ENCODE peak calls at places on chromosomes 12 and 14, in nine cellular contexts. One of them, this sample, is unnamed.

GRCh38 chr14:81801921-81802320 is 268.3 kb upstream of the SEL1L start:
- DNase-seq in NB4: no peak
- DNase-seq in GOT3: no peak
- DNase-seq in neural progenitor cell: no peak
- DNase-seq in GM23338: no peak
- DNase-seq in aorta: no peak
- DNase-seq in amniotic stem cell: no peak
- DNase-seq in activated CD8-positive, alpha-beta memory T cell treated with anti-CD3 and anti-CD28 coated beads, Interleukin-2, amount 50 U/mL, for 48 hours: no peak
- DNase-seq in M059J: no peak
- DNase-seq in this sample: no peak

GRCh38 chr14:77580964-77581505 is 35.4 kb downstream of the SPTLC2 start:
- DNase-seq in NB4: no peak
- DNase-seq in GOT3: no peak
- DNase-seq in neural progenitor cell: no peak
- DNase-seq in GM23338: no peak
- DNase-seq in aorta: no peak
- DNase-seq in amniotic stem cell: peak
- DNase-seq in activated CD8-positive, alpha-beta memory T cell treated with anti-CD3 and anti-CD28 coated beads, Interleukin-2, amount 50 U/mL, for 48 hours: no peak
- DNase-seq in M059J: peak
- DNase-seq in this sample: no peak

GRCh38 chr14:57291692-57292647 is 23.2 kb downstream of the AP5M1 start:
- DNase-seq in NB4: no peak
- DNase-seq in GOT3: no peak
- DNase-seq in neural progenitor cell: peak
- DNase-seq in GM23338: no peak
- DNase-seq in aorta: no peak
- DNase-seq in amniotic stem cell: no peak
- DNase-seq in activated CD8-positive, alpha-beta memory T cell treated with anti-CD3 and anti-CD28 coated beads, Interleukin-2, amount 50 U/mL, for 48 hours: no peak
- DNase-seq in M059J: no peak
- DNase-seq in this sample: no peak

GRCh38 chr12:114777052-114777451 is 93.1 kb upstream of the TBX3 start:
- DNase-seq in NB4: no peak
- DNase-seq in GOT3: no peak
- DNase-seq in neural progenitor cell: no peak
- DNase-seq in GM23338: no peak
- DNase-seq in aorta: no peak
- DNase-seq in amniotic stem cell: no peak
- DNase-seq in activated CD8-positive, alpha-beta memory T cell treated with anti-CD3 and anti-CD28 coated beads, Interleukin-2, amount 50 U/mL, for 48 hours: no peak
- DNase-seq in M059J: peak
- DNase-seq in this sample: no peak

GRCh38 chr12:31020385-31021166 is 53.1 kb upstream of the DDX11 start:
- DNase-seq in NB4: no peak
- DNase-seq in GOT3: no peak
- DNase-seq in neural progenitor cell: no peak
- DNase-seq in GM23338: no peak
- DNase-seq in aorta: no peak
- DNase-seq in amniotic stem cell: no peak
- DNase-seq in activated CD8-positive, alpha-beta memory T cell treated with anti-CD3 and anti-CD28 coated beads, Interleukin-2, amount 50 U/mL, for 48 hours: no peak
- DNase-seq in M059J: no peak
- DNase-seq in this sample: no peak

GRCh38 chr12:43736921-43737440 is 21.6 kb downstream of the PUS7L start:
- DNase-seq in NB4: no peak
- DNase-seq in GOT3: no peak
- DNase-seq in neural progenitor cell: no peak
- DNase-seq in GM23338: no peak
- DNase-seq in aorta: no peak
- DNase-seq in amniotic stem cell: no peak
- DNase-seq in activated CD8-positive, alpha-beta memory T cell treated with anti-CD3 and anti-CD28 coated beads, Interleukin-2, amount 50 U/mL, for 48 hours: no peak
- DNase-seq in M059J: no peak
- DNase-seq in this sample: no peak

GRCh38 chr14:105118646-105119409 is 49.7 kb downstream of the JAG2 start:
- DNase-seq in NB4: no peak
- DNase-seq in GOT3: no peak
- DNase-seq in neural progenitor cell: no peak
- DNase-seq in GM23338: no peak
- DNase-seq in aorta: peak
- DNase-seq in amniotic stem cell: no peak
- DNase-seq in activated CD8-positive, alpha-beta memory T cell treated with anti-CD3 and anti-CD28 coated beads, Interleukin-2, amount 50 U/mL, for 48 hours: peak
- DNase-seq in M059J: no peak
- DNase-seq in this sample: peak

GRCh38 chr14:51581017-51581881 is 70.5 kb upstream of the FRMD6 start:
- DNase-seq in NB4: no peak
- DNase-seq in GOT3: no peak
- DNase-seq in neural progenitor cell: no peak
- DNase-seq in GM23338: no peak
- DNase-seq in aorta: no peak
- DNase-seq in amniotic stem cell: peak
- DNase-seq in activated CD8-positive, alpha-beta memory T cell treated with anti-CD3 and anti-CD28 coated beads, Interleukin-2, amount 50 U/mL, for 48 hours: no peak
- DNase-seq in M059J: peak
- DNase-seq in this sample: no peak

GRCh38 chr12:44217146-44217883 is 381.4 kb downstream of the TMEM117 start:
- DNase-seq in NB4: no peak
- DNase-seq in GOT3: no peak
- DNase-seq in neural progenitor cell: no peak
- DNase-seq in GM23338: no peak
- DNase-seq in aorta: no peak
- DNase-seq in amniotic stem cell: no peak
- DNase-seq in activated CD8-positive, alpha-beta memory T cell treated with anti-CD3 and anti-CD28 coated beads, Interleukin-2, amount 50 U/mL, for 48 hours: no peak
- DNase-seq in M059J: no peak
- DNase-seq in this sample: no peak

GRCh38 chr12:89058393-89058792 is 293.9 kb downstream of the DUSP6 start:
- DNase-seq in NB4: no peak
- DNase-seq in GOT3: no peak
- DNase-seq in neural progenitor cell: no peak
- DNase-seq in GM23338: no peak
- DNase-seq in aorta: no peak
- DNase-seq in amniotic stem cell: no peak
- DNase-seq in activated CD8-positive, alpha-beta memory T cell treated with anti-CD3 and anti-CD28 coated beads, Interleukin-2, amount 50 U/mL, for 48 hours: no peak
- DNase-seq in M059J: no peak
- DNase-seq in this sample: no peak

GRCh38 chr14:60315591-60315990 is 66.6 kb downstream of the PPM1A start:
- DNase-seq in NB4: no peak
- DNase-seq in GOT3: no peak
- DNase-seq in neural progenitor cell: peak
- DNase-seq in GM23338: no peak
- DNase-seq in aorta: no peak
- DNase-seq in amniotic stem cell: no peak
- DNase-seq in activated CD8-positive, alpha-beta memory T cell treated with anti-CD3 and anti-CD28 coated beads, Interleukin-2, amount 50 U/mL, for 48 hours: no peak
- DNase-seq in M059J: no peak
- DNase-seq in this sample: no peak

GRCh38 chr14:91745329-91745728 is 13.4 kb upstream of the CATSPERB start:
- DNase-seq in NB4: no peak
- DNase-seq in GOT3: no peak
- DNase-seq in neural progenitor cell: no peak
- DNase-seq in GM23338: no peak
- DNase-seq in aorta: no peak
- DNase-seq in amniotic stem cell: no peak
- DNase-seq in activated CD8-positive, alpha-beta memory T cell treated with anti-CD3 and anti-CD28 coated beads, Interleukin-2, amount 50 U/mL, for 48 hours: no peak
- DNase-seq in M059J: no peak
- DNase-seq in this sample: no peak

GRCh38 chr14:104792945-104793702 is 2.4 kb downstream of the AKT1 start:
- DNase-seq in NB4: no peak
- DNase-seq in GOT3: no peak
- DNase-seq in neural progenitor cell: peak
- DNase-seq in GM23338: peak
- DNase-seq in aorta: no peak
- DNase-seq in amniotic stem cell: no peak
- DNase-seq in activated CD8-positive, alpha-beta memory T cell treated with anti-CD3 and anti-CD28 coated beads, Interleukin-2, amount 50 U/mL, for 48 hours: no peak
- DNase-seq in M059J: no peak
- DNase-seq in this sample: no peak

GRCh38 chr12:79371226-79371625 is 319.5 kb downstream of the PAWR start:
- DNase-seq in NB4: no peak
- DNase-seq in GOT3: no peak
- DNase-seq in neural progenitor cell: no peak
- DNase-seq in GM23338: no peak
- DNase-seq in aorta: no peak
- DNase-seq in amniotic stem cell: no peak
- DNase-seq in activated CD8-positive, alpha-beta memory T cell treated with anti-CD3 and anti-CD28 coated beads, Interleukin-2, amount 50 U/mL, for 48 hours: no peak
- DNase-seq in M059J: no peak
- DNase-seq in this sample: no peak

GRCh38 chr12:14769462-14769836 is 33.8 kb downstream of the WBP11 start:
- DNase-seq in NB4: no peak
- DNase-seq in GOT3: no peak
- DNase-seq in neural progenitor cell: peak
- DNase-seq in GM23338: peak
- DNase-seq in aorta: no peak
- DNase-seq in amniotic stem cell: no peak
- DNase-seq in activated CD8-positive, alpha-beta memory T cell treated with anti-CD3 and anti-CD28 coated beads, Interleukin-2, amount 50 U/mL, for 48 hours: no peak
- DNase-seq in M059J: no peak
- DNase-seq in this sample: peak

GRCh38 chr12:119902084-119902509 is 25.0 kb upstream of the CIT start:
- DNase-seq in NB4: peak
- DNase-seq in GOT3: no peak
- DNase-seq in neural progenitor cell: peak
- DNase-seq in GM23338: peak
- DNase-seq in aorta: no peak
- DNase-seq in amniotic stem cell: peak
- DNase-seq in activated CD8-positive, alpha-beta memory T cell treated with anti-CD3 and anti-CD28 coated beads, Interleukin-2, amount 50 U/mL, for 48 hours: peak
- DNase-seq in M059J: peak
- DNase-seq in this sample: peak

GRCh38 chr12:6852651-6853354 is 853 bp downstream of the USP5 start:
- DNase-seq in NB4: peak
- DNase-seq in GOT3: peak
- DNase-seq in neural progenitor cell: peak
- DNase-seq in GM23338: peak
- DNase-seq in aorta: peak
- DNase-seq in amniotic stem cell: no peak
- DNase-seq in activated CD8-positive, alpha-beta memory T cell treated with anti-CD3 and anti-CD28 coated beads, Interleukin-2, amount 50 U/mL, for 48 hours: peak
- DNase-seq in M059J: peak
- DNase-seq in this sample: peak

GRCh38 chr12:109998241-109998903 is 858 bp upstream of the ANKRD13A start:
- DNase-seq in NB4: peak
- DNase-seq in GOT3: no peak
- DNase-seq in neural progenitor cell: no peak
- DNase-seq in GM23338: no peak
- DNase-seq in aorta: no peak
- DNase-seq in amniotic stem cell: no peak
- DNase-seq in activated CD8-positive, alpha-beta memory T cell treated with anti-CD3 and anti-CD28 coated beads, Interleukin-2, amount 50 U/mL, for 48 hours: no peak
- DNase-seq in M059J: no peak
- DNase-seq in this sample: no peak

GRCh38 chr14:92984082-92984788 is 61.3 kb downstream of the CHGA start:
- DNase-seq in NB4: no peak
- DNase-seq in GOT3: no peak
- DNase-seq in neural progenitor cell: no peak
- DNase-seq in GM23338: no peak
- DNase-seq in aorta: peak
- DNase-seq in amniotic stem cell: no peak
- DNase-seq in activated CD8-positive, alpha-beta memory T cell treated with anti-CD3 and anti-CD28 coated beads, Interleukin-2, amount 50 U/mL, for 48 hours: no peak
- DNase-seq in M059J: no peak
- DNase-seq in this sample: no peak

GRCh38 chr12:44874981-44875416 is 1.1 kb downstream of the NELL2 start:
- DNase-seq in NB4: no peak
- DNase-seq in GOT3: no peak
- DNase-seq in neural progenitor cell: peak
- DNase-seq in GM23338: peak
- DNase-seq in aorta: peak
- DNase-seq in amniotic stem cell: no peak
- DNase-seq in activated CD8-positive, alpha-beta memory T cell treated with anti-CD3 and anti-CD28 coated beads, Interleukin-2, amount 50 U/mL, for 48 hours: peak
- DNase-seq in M059J: no peak
- DNase-seq in this sample: peak

GRCh38 chr12:125436686-125437085 is 371.5 kb downstream of the AACS start:
- DNase-seq in NB4: no peak
- DNase-seq in GOT3: no peak
- DNase-seq in neural progenitor cell: no peak
- DNase-seq in GM23338: no peak
- DNase-seq in aorta: no peak
- DNase-seq in amniotic stem cell: no peak
- DNase-seq in activated CD8-positive, alpha-beta memory T cell treated with anti-CD3 and anti-CD28 coated beads, Interleukin-2, amount 50 U/mL, for 48 hours: no peak
- DNase-seq in M059J: no peak
- DNase-seq in this sample: no peak

GRCh38 chr14:51566831-51567582 is 84.7 kb upstream of the FRMD6 start:
- DNase-seq in NB4: no peak
- DNase-seq in GOT3: no peak
- DNase-seq in neural progenitor cell: no peak
- DNase-seq in GM23338: peak
- DNase-seq in aorta: no peak
- DNase-seq in amniotic stem cell: no peak
- DNase-seq in activated CD8-positive, alpha-beta memory T cell treated with anti-CD3 and anti-CD28 coated beads, Interleukin-2, amount 50 U/mL, for 48 hours: no peak
- DNase-seq in M059J: no peak
- DNase-seq in this sample: no peak

GRCh38 chr14:103230658-103231334 is 103.2 kb upstream of the EIF5 start:
- DNase-seq in NB4: no peak
- DNase-seq in GOT3: no peak
- DNase-seq in neural progenitor cell: no peak
- DNase-seq in GM23338: no peak
- DNase-seq in aorta: no peak
- DNase-seq in amniotic stem cell: no peak
- DNase-seq in activated CD8-positive, alpha-beta memory T cell treated with anti-CD3 and anti-CD28 coated beads, Interleukin-2, amount 50 U/mL, for 48 hours: no peak
- DNase-seq in M059J: no peak
- DNase-seq in this sample: no peak

GRCh38 chr12:46786774-46787173 is 39.0 kb downstream of the SLC38A4 start:
- DNase-seq in NB4: no peak
- DNase-seq in GOT3: no peak
- DNase-seq in neural progenitor cell: no peak
- DNase-seq in GM23338: no peak
- DNase-seq in aorta: no peak
- DNase-seq in amniotic stem cell: peak
- DNase-seq in activated CD8-positive, alpha-beta memory T cell treated with anti-CD3 and anti-CD28 coated beads, Interleukin-2, amount 50 U/mL, for 48 hours: no peak
- DNase-seq in M059J: peak
- DNase-seq in this sample: no peak

GRCh38 chr14:21025374-21026151 is 702 bp upstream of the NDRG2 start:
- DNase-seq in NB4: no peak
- DNase-seq in GOT3: no peak
- DNase-seq in neural progenitor cell: peak
- DNase-seq in GM23338: peak
- DNase-seq in aorta: peak
- DNase-seq in amniotic stem cell: no peak
- DNase-seq in activated CD8-positive, alpha-beta memory T cell treated with anti-CD3 and anti-CD28 coated beads, Interleukin-2, amount 50 U/mL, for 48 hours: no peak
- DNase-seq in M059J: no peak
- DNase-seq in this sample: peak

GRCh38 chr12:110002691-110003515 is 3.7 kb downstream of the ANKRD13A start:
- DNase-seq in NB4: no peak
- DNase-seq in GOT3: no peak
- DNase-seq in neural progenitor cell: no peak
- DNase-seq in GM23338: no peak
- DNase-seq in aorta: no peak
- DNase-seq in amniotic stem cell: no peak
- DNase-seq in activated CD8-positive, alpha-beta memory T cell treated with anti-CD3 and anti-CD28 coated beads, Interleukin-2, amount 50 U/mL, for 48 hours: no peak
- DNase-seq in M059J: peak
- DNase-seq in this sample: no peak

GRCh38 chr12:10618338-10618987 is 5.1 kb upstream of the MAGOHB start:
- DNase-seq in NB4: no peak
- DNase-seq in GOT3: no peak
- DNase-seq in neural progenitor cell: no peak
- DNase-seq in GM23338: no peak
- DNase-seq in aorta: no peak
- DNase-seq in amniotic stem cell: peak
- DNase-seq in activated CD8-positive, alpha-beta memory T cell treated with anti-CD3 and anti-CD28 coated beads, Interleukin-2, amount 50 U/mL, for 48 hours: no peak
- DNase-seq in M059J: peak
- DNase-seq in this sample: no peak

GRCh38 chr14:92572050-92572449 is 58.5 kb downstream of the RIN3 start:
- DNase-seq in NB4: no peak
- DNase-seq in GOT3: no peak
- DNase-seq in neural progenitor cell: no peak
- DNase-seq in GM23338: no peak
- DNase-seq in aorta: no peak
- DNase-seq in amniotic stem cell: no peak
- DNase-seq in activated CD8-positive, alpha-beta memory T cell treated with anti-CD3 and anti-CD28 coated beads, Interleukin-2, amount 50 U/mL, for 48 hours: no peak
- DNase-seq in M059J: no peak
- DNase-seq in this sample: no peak

GRCh38 chr12:120856980-120857379 is 47.2 kb downstream of the SPPL3 start:
- DNase-seq in NB4: peak
- DNase-seq in GOT3: no peak
- DNase-seq in neural progenitor cell: no peak
- DNase-seq in GM23338: peak
- DNase-seq in aorta: no peak
- DNase-seq in amniotic stem cell: no peak
- DNase-seq in activated CD8-positive, alpha-beta memory T cell treated with anti-CD3 and anti-CD28 coated beads, Interleukin-2, amount 50 U/mL, for 48 hours: no peak
- DNase-seq in M059J: peak
- DNase-seq in this sample: no peak

GRCh38 chr14:105280525-105280924 is 20.3 kb downstream of the BRF1 start:
- DNase-seq in NB4: no peak
- DNase-seq in GOT3: no peak
- DNase-seq in neural progenitor cell: no peak
- DNase-seq in GM23338: no peak
- DNase-seq in aorta: no peak
- DNase-seq in amniotic stem cell: no peak
- DNase-seq in activated CD8-positive, alpha-beta memory T cell treated with anti-CD3 and anti-CD28 coated beads, Interleukin-2, amount 50 U/mL, for 48 hours: no peak
- DNase-seq in M059J: no peak
- DNase-seq in this sample: no peak

GRCh38 chr12:15966426-15966825 is 55.3 kb downstream of the DERA start:
- DNase-seq in NB4: no peak
- DNase-seq in GOT3: no peak
- DNase-seq in neural progenitor cell: no peak
- DNase-seq in GM23338: no peak
- DNase-seq in aorta: no peak
- DNase-seq in amniotic stem cell: no peak
- DNase-seq in activated CD8-positive, alpha-beta memory T cell treated with anti-CD3 and anti-CD28 coated beads, Interleukin-2, amount 50 U/mL, for 48 hours: no peak
- DNase-seq in M059J: peak
- DNase-seq in this sample: no peak

This sample was measured in iPS-NIHi11.